ENCODE peak calls at places on chromosomes 5 and 9, in four cellular contexts. V is cardiac fibroblast, Y is Calu3, J is adrenal gland. X is an unnamed sample.

GRCh38 chr9:109779711-109780452 is at the start of gene PALM2AKAP2:
- DNase-seq in V (peak), Y (peak), J (peak), X (peak)

GRCh38 chr5:78102498-78102897 is 192.0 kb downstream of the AP3B1 start:
- DNase-seq in V (peak), Y (no peak), J (no peak), X (no peak)

GRCh38 chr5:119453045-119453383 is 717 bp downstream of the HSD17B4 start:
- DNase-seq in V (peak), Y (no peak), J (peak), X (no peak)

GRCh38 chr9:108645520-108645919 is 210.3 kb downstream of the ACTL7B start:
- DNase-seq in V (peak), Y (no peak), J (no peak), X (no peak)

GRCh38 chr5:127820910-127821553 is 117.8 kb downstream of the CCDC192 start:
- DNase-seq in V (no peak), Y (peak), J (no peak), X (no peak)

GRCh38 chr9:124450931-124451661 is 845 bp downstream of the ADGRD2 start:
- DNase-seq in V (no peak), Y (no peak), J (no peak), X (no peak)

GRCh38 chr9:105757496-105758251 is 63.3 kb downstream of the TMEM38B start:
- DNase-seq in V (peak), Y (no peak), J (no peak), X (no peak)

GRCh38 chr9:122656378-122656777 is 1.0 kb downstream of the OR1B1 start:
- DNase-seq in V (no peak), Y (no peak), J (no peak), X (no peak)

GRCh38 chr5:1003296-1003937 is 5.2 kb upstream of the NKD2 start:
- DNase-seq in V (peak), Y (peak), J (peak), X (peak)

X was measured in thyroid gland.